ENCODE peak calls at places on chromosomes 7 and 10, in eight cellular contexts. One of them, this sample, is unnamed.

GRCh38 chr10:114043532-114044250 is at the start of gene ADRB1:
- DNase-seq in NCI-H524 treated with DMSO at 0.1 percent for 48 hours: no peak
- DNase-seq in HL-60: peak
- DNase-seq in neuronal stem cell: peak
- DNase-seq in body of pancreas: peak
- DNase-seq in nucleus accumbens: peak
- DNase-seq in posterior cingulate gyrus: peak
- DNase-seq in activated naive CD8-positive, alpha-beta T cell treated with anti-CD3 and anti-CD28 coated beads, Interleukin-2, amount 50 U/mL, for 24 hours: peak
- DNase-seq in this sample: peak

GRCh38 chr10:35643151-35643975 is 1.3 kb upstream of the FZD8 start:
- DNase-seq in NCI-H524 treated with DMSO at 0.1 percent for 48 hours: no peak
- DNase-seq in HL-60: no peak
- DNase-seq in neuronal stem cell: peak
- DNase-seq in body of pancreas: peak
- DNase-seq in nucleus accumbens: peak
- DNase-seq in posterior cingulate gyrus: peak
- DNase-seq in activated naive CD8-positive, alpha-beta T cell treated with anti-CD3 and anti-CD28 coated beads, Interleukin-2, amount 50 U/mL, for 24 hours: peak
- DNase-seq in this sample: peak

GRCh38 chr7:102153586-102153948 is 133.1 kb upstream of the SH2B2 start:
- DNase-seq in NCI-H524 treated with DMSO at 0.1 percent for 48 hours: no peak
- DNase-seq in HL-60: no peak
- DNase-seq in neuronal stem cell: no peak
- DNase-seq in body of pancreas: no peak
- DNase-seq in nucleus accumbens: no peak
- DNase-seq in posterior cingulate gyrus: no peak
- DNase-seq in activated naive CD8-positive, alpha-beta T cell treated with anti-CD3 and anti-CD28 coated beads, Interleukin-2, amount 50 U/mL, for 24 hours: no peak
- DNase-seq in this sample: no peak

GRCh38 chr10:95526066-95526465 is 35.1 kb downstream of the SORBS1 start:
- DNase-seq in NCI-H524 treated with DMSO at 0.1 percent for 48 hours: no peak
- DNase-seq in HL-60: no peak
- DNase-seq in neuronal stem cell: no peak
- DNase-seq in body of pancreas: no peak
- DNase-seq in nucleus accumbens: no peak
- DNase-seq in posterior cingulate gyrus: no peak
- DNase-seq in activated naive CD8-positive, alpha-beta T cell treated with anti-CD3 and anti-CD28 coated beads, Interleukin-2, amount 50 U/mL, for 24 hours: no peak
- DNase-seq in this sample: no peak

GRCh38 chr10:34295142-34295548 is 520.0 kb downstream of the PARD3 start:
- DNase-seq in NCI-H524 treated with DMSO at 0.1 percent for 48 hours: no peak
- DNase-seq in HL-60: no peak
- DNase-seq in neuronal stem cell: no peak
- DNase-seq in body of pancreas: peak
- DNase-seq in nucleus accumbens: no peak
- DNase-seq in posterior cingulate gyrus: no peak
- DNase-seq in activated naive CD8-positive, alpha-beta T cell treated with anti-CD3 and anti-CD28 coated beads, Interleukin-2, amount 50 U/mL, for 24 hours: no peak
- DNase-seq in this sample: no peak

GRCh38 chr10:80168111-80168511 is 35.6 kb downstream of the PLAC9 start:
- DNase-seq in NCI-H524 treated with DMSO at 0.1 percent for 48 hours: no peak
- DNase-seq in HL-60: no peak
- DNase-seq in neuronal stem cell: no peak
- DNase-seq in body of pancreas: no peak
- DNase-seq in nucleus accumbens: no peak
- DNase-seq in posterior cingulate gyrus: no peak
- DNase-seq in activated naive CD8-positive, alpha-beta T cell treated with anti-CD3 and anti-CD28 coated beads, Interleukin-2, amount 50 U/mL, for 24 hours: no peak
- DNase-seq in this sample: no peak

GRCh38 chr7:5077740-5078139 is 32.1 kb downstream of the RBAK start:
- DNase-seq in NCI-H524 treated with DMSO at 0.1 percent for 48 hours: peak
- DNase-seq in HL-60: no peak
- DNase-seq in neuronal stem cell: no peak
- DNase-seq in body of pancreas: no peak
- DNase-seq in nucleus accumbens: no peak
- DNase-seq in posterior cingulate gyrus: peak
- DNase-seq in activated naive CD8-positive, alpha-beta T cell treated with anti-CD3 and anti-CD28 coated beads, Interleukin-2, amount 50 U/mL, for 24 hours: no peak
- DNase-seq in this sample: no peak

GRCh38 chr7:40315277-40315676 is 180.5 kb downstream of the SUGCT start:
- DNase-seq in NCI-H524 treated with DMSO at 0.1 percent for 48 hours: no peak
- DNase-seq in HL-60: no peak
- DNase-seq in neuronal stem cell: no peak
- DNase-seq in body of pancreas: no peak
- DNase-seq in nucleus accumbens: no peak
- DNase-seq in posterior cingulate gyrus: no peak
- DNase-seq in activated naive CD8-positive, alpha-beta T cell treated with anti-CD3 and anti-CD28 coated beads, Interleukin-2, amount 50 U/mL, for 24 hours: no peak
- DNase-seq in this sample: peak

GRCh38 chr7:28410628-28411578 is 1.4 kb upstream of the CREB5 start:
- DNase-seq in NCI-H524 treated with DMSO at 0.1 percent for 48 hours: no peak
- DNase-seq in HL-60: peak
- DNase-seq in neuronal stem cell: peak
- DNase-seq in body of pancreas: no peak
- DNase-seq in nucleus accumbens: no peak
- DNase-seq in posterior cingulate gyrus: no peak
- DNase-seq in activated naive CD8-positive, alpha-beta T cell treated with anti-CD3 and anti-CD28 coated beads, Interleukin-2, amount 50 U/mL, for 24 hours: peak
- DNase-seq in this sample: no peak

GRCh38 chr10:103657061-103657591 is 163.6 kb downstream of the NEURL1 start:
- DNase-seq in NCI-H524 treated with DMSO at 0.1 percent for 48 hours: no peak
- DNase-seq in HL-60: no peak
- DNase-seq in neuronal stem cell: no peak
- DNase-seq in body of pancreas: no peak
- DNase-seq in nucleus accumbens: no peak
- DNase-seq in posterior cingulate gyrus: no peak
- DNase-seq in activated naive CD8-positive, alpha-beta T cell treated with anti-CD3 and anti-CD28 coated beads, Interleukin-2, amount 50 U/mL, for 24 hours: no peak
- DNase-seq in this sample: no peak

GRCh38 chr10:71748671-71749191 is 24.6 kb downstream of the VSIR start:
- DNase-seq in NCI-H524 treated with DMSO at 0.1 percent for 48 hours: no peak
- DNase-seq in HL-60: peak
- DNase-seq in neuronal stem cell: no peak
- DNase-seq in body of pancreas: peak
- DNase-seq in nucleus accumbens: peak
- DNase-seq in posterior cingulate gyrus: peak
- DNase-seq in activated naive CD8-positive, alpha-beta T cell treated with anti-CD3 and anti-CD28 coated beads, Interleukin-2, amount 50 U/mL, for 24 hours: peak
- DNase-seq in this sample: no peak

GRCh38 chr10:8146650-8147049 is 92.2 kb downstream of the GATA3 start:
- DNase-seq in NCI-H524 treated with DMSO at 0.1 percent for 48 hours: no peak
- DNase-seq in HL-60: no peak
- DNase-seq in neuronal stem cell: no peak
- DNase-seq in body of pancreas: no peak
- DNase-seq in nucleus accumbens: no peak
- DNase-seq in posterior cingulate gyrus: no peak
- DNase-seq in activated naive CD8-positive, alpha-beta T cell treated with anti-CD3 and anti-CD28 coated beads, Interleukin-2, amount 50 U/mL, for 24 hours: no peak
- DNase-seq in this sample: no peak

GRCh38 chr7:103573479-103574058 is 127.6 kb upstream of the SLC26A5 start:
- DNase-seq in NCI-H524 treated with DMSO at 0.1 percent for 48 hours: no peak
- DNase-seq in HL-60: no peak
- DNase-seq in neuronal stem cell: peak
- DNase-seq in body of pancreas: no peak
- DNase-seq in nucleus accumbens: no peak
- DNase-seq in posterior cingulate gyrus: no peak
- DNase-seq in activated naive CD8-positive, alpha-beta T cell treated with anti-CD3 and anti-CD28 coated beads, Interleukin-2, amount 50 U/mL, for 24 hours: no peak
- DNase-seq in this sample: peak

GRCh38 chr7:30068117-30068516 is 39.9 kb downstream of the PLEKHA8 start:
- DNase-seq in NCI-H524 treated with DMSO at 0.1 percent for 48 hours: no peak
- DNase-seq in HL-60: no peak
- DNase-seq in neuronal stem cell: no peak
- DNase-seq in body of pancreas: no peak
- DNase-seq in nucleus accumbens: no peak
- DNase-seq in posterior cingulate gyrus: no peak
- DNase-seq in activated naive CD8-positive, alpha-beta T cell treated with anti-CD3 and anti-CD28 coated beads, Interleukin-2, amount 50 U/mL, for 24 hours: no peak
- DNase-seq in this sample: no peak

GRCh38 chr10:132847856-132848255 is 61.9 kb upstream of the NKX6-2 start:
- DNase-seq in NCI-H524 treated with DMSO at 0.1 percent for 48 hours: no peak
- DNase-seq in HL-60: no peak
- DNase-seq in neuronal stem cell: no peak
- DNase-seq in body of pancreas: no peak
- DNase-seq in nucleus accumbens: no peak
- DNase-seq in posterior cingulate gyrus: no peak
- DNase-seq in activated naive CD8-positive, alpha-beta T cell treated with anti-CD3 and anti-CD28 coated beads, Interleukin-2, amount 50 U/mL, for 24 hours: no peak
- DNase-seq in this sample: no peak

GRCh38 chr10:79417266-79417665 is 28.2 kb downstream of the ZCCHC24 start:
- DNase-seq in NCI-H524 treated with DMSO at 0.1 percent for 48 hours: no peak
- DNase-seq in HL-60: no peak
- DNase-seq in neuronal stem cell: no peak
- DNase-seq in body of pancreas: no peak
- DNase-seq in nucleus accumbens: no peak
- DNase-seq in posterior cingulate gyrus: no peak
- DNase-seq in activated naive CD8-positive, alpha-beta T cell treated with anti-CD3 and anti-CD28 coated beads, Interleukin-2, amount 50 U/mL, for 24 hours: no peak
- DNase-seq in this sample: no peak